ENCODE peak calls at places on chromosomes 12 and 14, in five cellular contexts. One of them, this sample, is unnamed. For H3K27me3, the result is how much of the 10 kb centered on the place peaks cover.

GRCh38 chr12:69881771-69882170 is 56.7 kb downstream of the MYRFL start:
- DNase-seq in heart left ventricle: no peak
- DNase-seq in pancreas: no peak
- DNase-seq in ascending aorta: no peak
- DNase-seq in BJ: no peak
- DNase-seq in this sample: no peak

GRCh38 chr12:109517619-109518018 is 40.2 kb downstream of the UBE3B start:
- DNase-seq in ascending aorta: no peak
- DNase-seq in BJ: no peak
- DNase-seq in pancreas: no peak
- DNase-seq in heart left ventricle: no peak
- DNase-seq in this sample: no peak

GRCh38 chr12:98417303-98417702 is 98.1 kb upstream of the TMPO start:
- DNase-seq in BJ: no peak
- DNase-seq in ascending aorta: no peak
- DNase-seq in heart left ventricle: no peak
- DNase-seq in pancreas: no peak
- DNase-seq in this sample: no peak

GRCh38 chr12:83793616-83794015 is 1106.9 kb downstream of the TMTC2 start:
- DNase-seq in heart left ventricle: no peak
- DNase-seq in pancreas: no peak
- DNase-seq in BJ: no peak
- DNase-seq in ascending aorta: no peak
- DNase-seq in this sample: no peak

GRCh38 chr14:67276131-67276530 is 34.9 kb downstream of the PALS1 start:
- DNase-seq in pancreas: no peak
- DNase-seq in heart left ventricle: no peak
- DNase-seq in BJ: no peak
- DNase-seq in ascending aorta: no peak
- DNase-seq in this sample: no peak

GRCh38 chr12:22458301-22458917 is 85.9 kb downstream of the C2CD5 start:
- DNase-seq in BJ: no peak
- DNase-seq in pancreas: no peak
- DNase-seq in ascending aorta: no peak
- DNase-seq in heart left ventricle: no peak
- DNase-seq in this sample: no peak

GRCh38 chr12:30870491-30871265 is 55.9 kb upstream of the TSPAN11 start:
- DNase-seq in ascending aorta: no peak
- DNase-seq in pancreas: no peak
- DNase-seq in BJ: no peak
- DNase-seq in heart left ventricle: no peak
- DNase-seq in this sample: no peak

GRCh38 chr14:24941719-24942118 is 108.2 kb downstream of the STXBP6 start:
- DNase-seq in heart left ventricle: no peak
- DNase-seq in ascending aorta: no peak
- DNase-seq in BJ: no peak
- DNase-seq in pancreas: peak
- DNase-seq in this sample: no peak

GRCh38 chr14:99603471-99603933 is 505 bp downstream of the CCDC85C start:
- DNase-seq in heart left ventricle: no peak
- DNase-seq in ascending aorta: no peak
- DNase-seq in pancreas: peak
- DNase-seq in BJ: no peak
- DNase-seq in this sample: no peak

GRCh38 chr12:131620520-131620919 is 90.4 kb upstream of the SFSWAP start:
- DNase-seq in pancreas: no peak
- DNase-seq in BJ: no peak
- DNase-seq in heart left ventricle: no peak
- DNase-seq in ascending aorta: no peak
- DNase-seq in this sample: no peak

GRCh38 chr12:27566626-27567025 is 42.6 kb downstream of the PPFIBP1 start:
- DNase-seq in BJ: no peak
- DNase-seq in pancreas: no peak
- DNase-seq in ascending aorta: no peak
- DNase-seq in heart left ventricle: no peak
- DNase-seq in this sample: no peak

GRCh38 chr14:34449819-34450541 is 12.1 kb downstream of the SPTSSA start:
- DNase-seq in heart left ventricle: no peak
- DNase-seq in ascending aorta: no peak
- DNase-seq in pancreas: no peak
- DNase-seq in BJ: no peak
- DNase-seq in this sample: no peak

GRCh38 chr14:91246051-91246852 is 1.7 kb upstream of the GPR68 start:
- DNase-seq in pancreas: no peak
- DNase-seq in BJ: no peak
- DNase-seq in ascending aorta: no peak
- DNase-seq in heart left ventricle: no peak
- DNase-seq in this sample: no peak

GRCh38 chr12:121127501-121127900 is 5.2 kb upstream of the P2RX7 start:
- DNase-seq in BJ: no peak
- DNase-seq in ascending aorta: no peak
- DNase-seq in pancreas: no peak
- DNase-seq in heart left ventricle: no peak
- DNase-seq in this sample: no peak

GRCh38 chr14:102508410-102508773 is 1.2 kb downstream of the ANKRD9 start:
- DNase-seq in ascending aorta: no peak
- DNase-seq in heart left ventricle: no peak
- DNase-seq in BJ: no peak
- DNase-seq in pancreas: peak
- DNase-seq in this sample: no peak

GRCh38 chr14:102508774-102509743 is 517 bp downstream of the ANKRD9 start:
- DNase-seq in ascending aorta: peak
- DNase-seq in BJ: no peak
- DNase-seq in heart left ventricle: peak
- DNase-seq in pancreas: peak
- DNase-seq in this sample: no peak

GRCh38 chr14:102507026-102507860 is 2.3 kb downstream of the ANKRD9 start:
- DNase-seq in pancreas: no peak
- DNase-seq in BJ: no peak
- DNase-seq in heart left ventricle: peak
- DNase-seq in ascending aorta: no peak
- DNase-seq in this sample: no peak

GRCh38 chr14:102506599-102506871 is 3.0 kb downstream of the ANKRD9 start:
- DNase-seq in ascending aorta: no peak
- DNase-seq in heart left ventricle: no peak
- DNase-seq in BJ: no peak
- DNase-seq in pancreas: no peak
- DNase-seq in this sample: no peak

DNA sequence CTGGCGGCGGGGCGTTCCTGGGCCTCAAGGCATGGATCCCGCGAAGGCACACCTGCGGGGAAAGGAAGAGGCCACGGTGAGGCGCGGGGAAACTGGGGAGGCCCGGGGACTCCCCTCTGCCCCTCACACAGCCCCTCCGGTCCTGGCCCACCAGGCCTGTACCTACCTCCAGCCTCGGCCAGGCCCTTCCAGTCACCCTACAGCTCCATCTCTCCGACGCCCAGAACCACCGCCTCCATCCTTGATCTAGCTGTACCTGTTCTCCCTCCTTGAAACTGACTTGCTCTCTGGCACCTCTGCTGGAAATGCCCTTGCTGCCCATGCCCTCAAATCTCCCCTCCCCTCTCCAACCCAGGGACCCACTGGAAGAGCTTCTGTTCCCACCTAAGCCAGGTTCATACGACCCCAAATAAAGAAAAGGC is 1.7 kb downstream of the ANKRD9 start:
- DNase-seq in heart left ventricle: no peak
- DNase-seq in BJ: no peak
- DNase-seq in pancreas: no peak
- DNase-seq in ascending aorta: no peak
- DNase-seq in this sample: no peak
- TF ChIP-seq CTCF in heart left ventricle: no peak
- TF ChIP-seq CTCF in BJ: no peak
- TF ChIP-seq CTCF in pancreas: no peak
- TF ChIP-seq CTCF in ascending aorta: no peak
- TF ChIP-seq CTCF in this sample: peak

GRCh38 chr12:104567832-104568490 is 111.2 kb downstream of the CHST11 start:
- DNase-seq in ascending aorta: no peak
- DNase-seq in BJ: no peak
- DNase-seq in heart left ventricle: no peak
- DNase-seq in pancreas: no peak
- DNase-seq in this sample: no peak

GRCh38 chr12:104569348-104570173 is 112.8 kb downstream of the CHST11 start:
- DNase-seq in ascending aorta: no peak
- DNase-seq in pancreas: no peak
- DNase-seq in heart left ventricle: no peak
- DNase-seq in BJ: no peak
- DNase-seq in this sample: no peak

GRCh38 chr12:104570174-104570907 is 113.6 kb downstream of the CHST11 start:
- DNase-seq in BJ: no peak
- DNase-seq in heart left ventricle: no peak
- DNase-seq in ascending aorta: no peak
- DNase-seq in pancreas: no peak
- DNase-seq in this sample: no peak

GRCh38 chr12:104568881-104569280 is 112.1 kb downstream of the CHST11 start:
- DNase-seq in ascending aorta: no peak
- DNase-seq in pancreas: no peak
- DNase-seq in BJ: no peak
- DNase-seq in heart left ventricle: no peak
- DNase-seq in this sample: no peak

DNA sequence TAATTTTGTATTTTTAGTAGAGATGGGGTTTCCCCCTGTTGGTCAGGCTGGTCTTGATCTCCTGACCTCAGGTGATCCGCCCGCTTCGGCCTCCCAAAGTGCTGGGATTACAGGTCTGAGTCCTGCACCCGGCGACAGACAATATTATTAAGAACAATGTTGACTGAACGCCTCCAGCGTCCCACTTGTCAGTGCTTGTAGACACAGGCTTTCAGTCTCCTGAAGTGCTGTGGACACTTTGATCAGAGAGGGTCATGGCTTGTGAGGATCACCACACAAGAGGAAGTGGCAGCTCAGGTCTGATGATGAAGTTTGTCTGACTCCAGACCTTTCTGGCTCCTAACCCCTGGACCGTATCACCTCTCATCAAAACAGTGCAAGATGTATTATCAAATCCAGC is 114.6 kb downstream of the CHST11 start:
- DNase-seq in ascending aorta: no peak
- DNase-seq in pancreas: no peak
- DNase-seq in BJ: no peak
- DNase-seq in heart left ventricle: no peak
- DNase-seq in this sample: no peak
- H3K4me3 ChIP-seq in ascending aorta: no peak
- H3K4me3 ChIP-seq in pancreas: no peak
- H3K4me3 ChIP-seq in BJ: no peak
- H3K4me3 ChIP-seq in heart left ventricle: no peak
- H3K4me3 ChIP-seq in this sample: no peak

GRCh38 chr12:122206976-122207375 is 3.5 kb downstream of the B3GNT4 start:
- DNase-seq in BJ: no peak
- DNase-seq in ascending aorta: no peak
- DNase-seq in pancreas: no peak
- DNase-seq in heart left ventricle: no peak
- DNase-seq in this sample: no peak
- H3K27me3 ChIP-seq in BJ: under half
- H3K27me3 ChIP-seq in ascending aorta: under half
- H3K27me3 ChIP-seq in pancreas: under half
- H3K27me3 ChIP-seq in heart left ventricle: under half
- H3K27me3 ChIP-seq in this sample: under half

GRCh38 chr12:15151141-15152091 is 69.8 kb downstream of the RERG start:
- DNase-seq in heart left ventricle: no peak
- DNase-seq in ascending aorta: no peak
- DNase-seq in BJ: no peak
- DNase-seq in pancreas: no peak
- DNase-seq in this sample: no peak
- TF ChIP-seq CTCF in heart left ventricle: peak
- TF ChIP-seq CTCF in ascending aorta: peak
- TF ChIP-seq CTCF in BJ: peak
- TF ChIP-seq CTCF in pancreas: peak
- TF ChIP-seq CTCF in this sample: peak

GRCh38 chr14:51862839-51863235 is 2.4 kb downstream of the GNG2 start:
- DNase-seq in pancreas: no peak
- DNase-seq in heart left ventricle: no peak
- DNase-seq in ascending aorta: no peak
- DNase-seq in BJ: no peak
- DNase-seq in this sample: no peak

GRCh38 chr14:51869426-51870113 is 9.2 kb downstream of the GNG2 start:
- DNase-seq in ascending aorta: no peak
- DNase-seq in pancreas: no peak
- DNase-seq in BJ: no peak
- DNase-seq in heart left ventricle: no peak
- DNase-seq in this sample: no peak

GRCh38 chr14:51867753-51868152 is 7.3 kb downstream of the GNG2 start:
- DNase-seq in pancreas: no peak
- DNase-seq in ascending aorta: no peak
- DNase-seq in heart left ventricle: no peak
- DNase-seq in BJ: no peak
- DNase-seq in this sample: no peak

GRCh38 chr14:51868405-51868804 is 8.0 kb downstream of the GNG2 start:
- DNase-seq in heart left ventricle: no peak
- DNase-seq in ascending aorta: no peak
- DNase-seq in BJ: no peak
- DNase-seq in pancreas: no peak
- DNase-seq in this sample: no peak

DNA sequence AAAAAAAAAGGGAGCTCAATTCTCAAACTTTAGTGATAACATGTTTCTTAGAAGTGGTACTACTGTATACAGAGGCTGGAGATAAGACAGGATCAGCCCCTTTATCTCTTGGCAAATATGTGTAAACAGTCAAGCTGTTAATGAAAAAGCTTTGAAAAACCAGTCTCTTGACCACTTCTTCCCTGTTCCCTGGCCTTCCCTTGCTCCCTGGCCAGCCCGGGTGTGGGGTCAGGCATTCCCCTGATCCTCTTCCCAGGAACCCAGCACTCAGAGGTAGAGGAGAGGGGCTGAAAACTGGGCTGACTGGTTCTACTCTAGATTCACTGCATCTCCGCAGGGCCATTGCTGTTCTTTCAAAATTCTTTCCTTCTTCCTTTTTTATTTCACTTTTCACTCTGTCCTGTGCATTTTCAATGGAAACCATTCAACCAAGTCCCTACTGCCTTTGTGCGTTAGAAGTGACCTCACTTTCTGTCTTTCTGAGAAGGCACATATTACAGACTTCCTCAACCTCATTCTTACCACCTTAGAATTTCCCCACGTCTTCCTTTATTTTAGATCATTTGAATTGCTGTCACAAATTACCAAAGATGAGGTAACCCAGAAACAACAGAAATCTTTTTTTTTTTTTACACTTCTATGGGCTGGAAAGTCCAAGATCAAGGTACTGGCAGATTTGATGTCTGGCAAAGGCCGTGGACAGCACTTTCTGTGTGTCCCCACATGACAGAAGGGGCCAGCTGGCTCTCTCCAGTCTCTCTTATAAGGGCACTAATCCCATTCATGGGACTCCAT is 5.7 kb downstream of the GNG2 start:
- DNase-seq in heart left ventricle: no peak
- DNase-seq in pancreas: no peak
- DNase-seq in ascending aorta: no peak
- DNase-seq in BJ: no peak
- DNase-seq in this sample: no peak
- H3K4me3 ChIP-seq in heart left ventricle: no peak
- H3K4me3 ChIP-seq in pancreas: no peak
- H3K4me3 ChIP-seq in ascending aorta: no peak
- H3K4me3 ChIP-seq in BJ: no peak
- H3K4me3 ChIP-seq in this sample: no peak

DNA sequence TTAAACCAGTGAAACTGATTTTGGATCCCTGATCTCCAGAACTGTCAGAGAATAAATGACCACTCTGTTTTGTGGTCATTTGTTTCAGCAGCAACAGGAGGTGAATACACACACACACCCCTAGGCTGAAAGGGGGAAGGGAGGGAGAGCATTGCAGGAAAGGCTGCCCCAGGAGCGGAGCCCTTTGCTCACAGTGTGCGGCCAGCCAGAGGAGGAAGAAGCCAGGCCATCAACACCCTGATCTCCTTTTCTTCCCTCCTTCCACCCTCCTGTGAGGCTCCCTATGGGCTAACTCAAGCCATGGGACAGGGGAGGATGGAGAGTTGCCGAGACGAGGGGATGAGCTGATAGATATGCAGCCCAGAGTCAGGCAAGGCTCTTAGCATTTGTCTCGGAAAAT is 211.9 kb downstream of the TBX5 start:
- DNase-seq in heart left ventricle: no peak
- DNase-seq in pancreas: no peak
- DNase-seq in BJ: no peak
- DNase-seq in ascending aorta: no peak
- DNase-seq in this sample: no peak
- H3K27me3 ChIP-seq in heart left ventricle: under half
- H3K27me3 ChIP-seq in pancreas: under half
- H3K27me3 ChIP-seq in BJ: under half
- H3K27me3 ChIP-seq in ascending aorta: under half
- H3K27me3 ChIP-seq in this sample: under half